ENCODE peak calls at places on chromosomes 11 and 22, in seven cellular contexts. R is mammary epithelial cell, U is mesendoderm, L is breast epithelium, V is heart left ventricle, K is psoas muscle, C is HL-60. F is an unnamed sample. For H3K27me3, the result is how much of the 10 kb centered on the place peaks cover.

GRCh38 chr11:109783842-109784241 is 309.4 kb upstream of the ZC3H12C start:
- DNase-seq in U (peak), K (no peak), L (no peak), C (no peak), V (no peak), R (no peak), F (no peak)

GRCh38 chr11:122727101-122727929 is 71.8 kb downstream of the UBASH3B start:
- DNase-seq in R (no peak), L (no peak), C (no peak), K (no peak), U (no peak), V (no peak), F (no peak)

GRCh38 chr22:20565079-20565734 is 57.8 kb downstream of the MED15 start:
- DNase-seq in U (no peak), R (no peak), K (peak), L (no peak), C (no peak), V (no peak), F (no peak)

GRCh38 chr11:2898366-2899079 is 12.9 kb upstream of the CDKN1C start:
- DNase-seq in C (peak), L (no peak), K (peak), V (peak), U (peak), R (peak), F (peak)

GRCh38 chr11:126339866-126340434 is 15.5 kb upstream of the ST3GAL4 start:
- DNase-seq in U (no peak), R (no peak), L (no peak), C (no peak), K (peak), V (peak), F (peak)

GRCh38 chr11:72146625-72147024 is 11.1 kb downstream of the FOLR3 start:
- DNase-seq in R (no peak), K (no peak), C (no peak), L (no peak), V (no peak), U (no peak), F (no peak)

GRCh38 chr11:82041764-82042163 is 691.9 kb downstream of the FAM181B start:
- DNase-seq in L (no peak), U (no peak), R (no peak), V (no peak), K (no peak), C (no peak), F (no peak)

GRCh38 chr22:23401910-23402274 is 178.2 kb downstream of the IGLL1 start:
- DNase-seq in V (no peak), L (peak), C (no peak), R (peak), U (no peak), K (peak), F (no peak)

GRCh38 chr11:70034740-70035365 is 43.3 kb upstream of the ANO1 start:
- DNase-seq in V (no peak), L (no peak), R (no peak), U (no peak), K (no peak), C (no peak), F (no peak)

GRCh38 chr11:10382518-10382917 is 72.5 kb upstream of the AMPD3 start:
- DNase-seq in R (no peak), L (no peak), U (peak), V (no peak), K (no peak), C (no peak), F (no peak)

GRCh38 chr11:69000391-69000790 is 12.7 kb downstream of the MRGPRF start:
- DNase-seq in V (no peak), L (peak), C (no peak), K (peak), R (no peak), U (no peak), F (no peak)

GRCh38 chr22:42366815-42367581 is 65.2 kb downstream of the NFAM1 start:
- DNase-seq in U (no peak), V (no peak), L (no peak), R (no peak), K (no peak), C (no peak), F (no peak)

GRCh38 chr11:44316388-44317240 is 6.7 kb upstream of the ALX4 start:
- DNase-seq in C (no peak), K (no peak), L (no peak), V (peak), R (no peak), U (no peak), F (no peak)

GRCh38 chr11:86152006-86152862 is 83.3 kb upstream of the PICALM start:
- DNase-seq in V (no peak), C (no peak), K (no peak), R (peak), U (no peak), L (no peak), F (no peak)

GRCh38 chr11:134616048-134616447 is 204.0 kb upstream of the B3GAT1 start:
- DNase-seq in K (no peak), V (no peak), U (no peak), C (no peak), R (no peak), L (no peak), F (no peak)

GRCh38 chr11:35066783-35067476 is 72.0 kb upstream of the CD44 start:
- DNase-seq in L (no peak), R (no peak), K (no peak), V (no peak), C (no peak), U (no peak), F (no peak)

GRCh38 chr11:111846640-111847039 is 24.7 kb downstream of the ALG9 start:
- DNase-seq in R (no peak), C (no peak), L (no peak), V (no peak), K (no peak), U (peak), F (no peak)

GRCh38 chr22:19291218-19291579 is 320 bp downstream of the CLTCL1 start:
- DNase-seq in V (peak), U (peak), L (no peak), C (no peak), K (peak), R (peak), F (no peak)

GRCh38 chr11:20611892-20612291 is 12.5 kb downstream of the SLC6A5 start:
- DNase-seq in V (no peak), R (no peak), K (no peak), U (no peak), C (peak), L (no peak), F (no peak)

GRCh38 chr11:18624161-18624560 is 10.0 kb downstream of the SPTY2D1 start:
- DNase-seq in C (no peak), U (no peak), L (no peak), V (no peak), K (no peak), R (no peak), F (no peak)

GRCh38 chr11:37503411-37504065 is 905.5 kb upstream of the RAG2 start:
- DNase-seq in U (peak), K (no peak), V (no peak), L (no peak), C (no peak), R (no peak), F (no peak)

GRCh38 chr11:66408488-66409214 is 12.2 kb upstream of the NPAS4 start:
- DNase-seq in C (peak), U (peak), K (peak), R (peak), V (peak), L (peak), F (peak)

GRCh38 chr11:87832216-87832615 is 343.0 kb downstream of the RAB38 start:
- DNase-seq in C (no peak), L (no peak), V (no peak), U (no peak), R (no peak), K (no peak), F (no peak)

GRCh38 chr22:50303515-50303847 is 4.0 kb downstream of the PLXNB2 start:
- DNase-seq in V (no peak), C (no peak), K (no peak), R (no peak), U (no peak), L (no peak), F (no peak)

GRCh38 chr22:50305658-50306566 is 1.5 kb downstream of the PLXNB2 start:
- DNase-seq in K (peak), L (peak), V (peak), R (peak), C (peak), U (peak), F (peak)

GRCh38 chr22:50303848-50304527 is 3.5 kb downstream of the PLXNB2 start:
- DNase-seq in K (no peak), R (peak), V (no peak), L (no peak), U (peak), C (peak), F (peak)

GRCh38 chr22:50305393-50305657 is 2.1 kb downstream of the PLXNB2 start:
- DNase-seq in K (no peak), L (no peak), V (no peak), R (no peak), U (no peak), C (no peak), F (no peak)

GRCh38 chr22:50304528-50305392 is 2.7 kb downstream of the PLXNB2 start:
- DNase-seq in L (no peak), K (no peak), C (peak), U (no peak), R (peak), V (no peak), F (no peak)
- H3K4me3 ChIP-seq in L (peak), K (peak), C (peak), U (no peak), R (peak), V (peak), F (no peak)

GRCh38 chr11:130159139-130159538 is 443 bp upstream of the ST14 start:
- DNase-seq in U (no peak), L (no peak), C (no peak), K (no peak), V (peak), R (no peak), F (no peak)
- H3K27me3 ChIP-seq in U (under half), L (under half), C (under half), K (under half), V (under half), R (under half), F (under half)

GRCh38 chr22:37239336-37240239 is 4.5 kb downstream of the RAC2 start:
- DNase-seq in L (no peak), V (no peak), C (no peak), U (no peak), R (no peak), K (peak), F (no peak)

GRCh38 chr22:37242395-37242918 is 1.6 kb downstream of the RAC2 start:
- DNase-seq in R (peak), L (no peak), C (peak), K (peak), V (peak), U (peak), F (peak)

GRCh38 chr22:37240941-37241320 is 3.1 kb downstream of the RAC2 start:
- DNase-seq in L (no peak), R (no peak), C (no peak), V (no peak), U (no peak), K (peak), F (no peak)

GRCh38 chr22:37240240-37240940 is 3.7 kb downstream of the RAC2 start:
- DNase-seq in U (no peak), V (no peak), C (no peak), K (peak), R (no peak), L (no peak), F (no peak)

GRCh38 chr22:37241351-37242142 is 2.5 kb downstream of the RAC2 start:
- DNase-seq in U (no peak), R (no peak), V (no peak), K (peak), C (no peak), L (no peak), F (no peak)
- H3K4me3 ChIP-seq in U (no peak), R (no peak), V (no peak), K (no peak), C (peak), L (no peak), F (no peak)

GRCh38 chr22:46319319-46319718 is 16.2 kb upstream of the TRMU start:
- DNase-seq in V (no peak), C (no peak), L (no peak), R (no peak), U (no peak), K (peak), F (no peak)
- H3K27me3 ChIP-seq in V (under half), C (under half), L (under half), R (under half), U (under half), K (under half), F (under half)

GRCh38 chr11:77082838-77083552 is 16.2 kb downstream of the CAPN5 start:
- DNase-seq in C (no peak), R (no peak), L (peak), K (peak), V (peak), U (peak), F (no peak)
- H3K4me3 ChIP-seq in C (no peak), R (no peak), L (no peak), K (no peak), V (peak), U (no peak), F (no peak)

GRCh38 chr11:32478277-32478731 is 43.0 kb upstream of the WT1 start:
- DNase-seq in U (no peak), V (peak), L (no peak), K (no peak), R (no peak), C (no peak), F (no peak)
- H3K27me3 ChIP-seq in U (under half), V (under half), L (under half), K (under half), R (under half), C (under half), F (under half)

F was measured in lung.